ENCODE peak calls at places on chromosomes 3 and 15, in eight cellular contexts. A is NCI-H460, S is sciatic nerve, W is AG09309, V is kidney epithelial cell, D is GDM1, M is smooth muscle cell of the brain vasculature, F is tibial nerve. C is an unnamed sample.

GRCh38 chr15:85112997-85113396 is 131.3 kb downstream of the PDE8A start:
- DNase-seq in V (no peak), F (no peak), M (no peak), D (no peak), A (no peak), S (no peak), W (no peak), C (no peak)

GRCh38 chr15:38253448-38253847 is 812 bp downstream of the SPRED1 start:
- DNase-seq in S (no peak), V (peak), W (peak), A (peak), M (no peak), D (no peak), F (no peak), C (no peak)

GRCh38 chr15:67927501-67928156 is 87.8 kb upstream of the RNU6-1 start:
- DNase-seq in M (peak), W (peak), F (no peak), V (no peak), D (no peak), A (no peak), S (no peak), C (no peak)

GRCh38 chr3:174397848-174398247 is 461.3 kb upstream of the NAALADL2 start:
- DNase-seq in F (no peak), V (no peak), M (peak), A (no peak), D (no peak), W (no peak), S (no peak), C (peak)

GRCh38 chr15:34969340-34970097 is at the start of gene AQR:
- DNase-seq in S (peak), A (peak), F (peak), D (peak), W (peak), V (peak), M (peak), C (peak)

GRCh38 chr3:132911741-132912415 is 126.3 kb upstream of the TMEM108 start:
- DNase-seq in W (no peak), M (peak), S (no peak), F (no peak), V (no peak), A (no peak), D (no peak), C (no peak)

GRCh38 chr3:162936706-162937105 is 1440.1 kb downstream of the OTOL1 start:
- DNase-seq in S (no peak), A (no peak), D (no peak), F (no peak), W (no peak), M (no peak), V (no peak), C (no peak)

GRCh38 chr3:53134631-53135232 is 4.5 kb upstream of the RFT1 start:
- DNase-seq in V (no peak), S (peak), A (peak), F (peak), W (no peak), D (peak), M (no peak), C (peak)

GRCh38 chr15:66829551-66830131 is 127.6 kb downstream of the SMAD6 start:
- DNase-seq in D (no peak), F (no peak), M (no peak), W (no peak), S (no peak), V (no peak), A (no peak), C (no peak)

GRCh38 chr3:114718071-114718896 is 424.5 kb downstream of the TIGIT start:
- DNase-seq in D (no peak), M (no peak), W (no peak), A (no peak), F (no peak), V (no peak), S (no peak), C (no peak)